ENCODE peak calls at places on chromosomes 2 and 18, in six cellular contexts. One of them, this sample, is unnamed.
A peak's percentile ranks its signal among the peaks of the same experiment; 100 is the strongest.

GRCh38 chr2:176751314-176751713 is 461.3 kb upstream of the HNRNPA3 start:
- DNase-seq in aorta: no peak
- DNase-seq in lower lobe of right lung: no peak
- DNase-seq in heart left ventricle: no peak
- DNase-seq in CD8-positive, alpha-beta memory T cell: no peak
- DNase-seq in upper lobe of right lung: no peak
- DNase-seq in this sample: no peak

GRCh38 chr18:69974365-69974764 is 26.7 kb upstream of the CD226 start:
- DNase-seq in heart left ventricle: no peak
- DNase-seq in upper lobe of right lung: no peak
- DNase-seq in CD8-positive, alpha-beta memory T cell: no peak
- DNase-seq in aorta: no peak
- DNase-seq in lower lobe of right lung: no peak
- DNase-seq in this sample: no peak

GRCh38 chr18:62001396-62001795 is 108.6 kb upstream of the RNF152 start:
- DNase-seq in heart left ventricle: no peak
- DNase-seq in CD8-positive, alpha-beta memory T cell: no peak
- DNase-seq in upper lobe of right lung: no peak
- DNase-seq in aorta: no peak
- DNase-seq in lower lobe of right lung: no peak
- DNase-seq in this sample: no peak

GRCh38 chr2:191488135-191488534 is 189.8 kb upstream of the NABP1 start:
- DNase-seq in aorta: no peak
- DNase-seq in CD8-positive, alpha-beta memory T cell: no peak
- DNase-seq in heart left ventricle: no peak
- DNase-seq in upper lobe of right lung: no peak
- DNase-seq in lower lobe of right lung: no peak
- DNase-seq in this sample: no peak

GRCh38 chr18:48676756-48677368 is 138.0 kb downstream of the CTIF start:
- DNase-seq in upper lobe of right lung: peak; percentile 88
- DNase-seq in CD8-positive, alpha-beta memory T cell: peak; percentile 35
- DNase-seq in heart left ventricle: peak; percentile 74
- DNase-seq in aorta: peak; percentile 94
- DNase-seq in lower lobe of right lung: peak; percentile 82
- DNase-seq in this sample: peak; percentile 75

GRCh38 chr2:22885245-22885644 is 499.7 kb upstream of the KLHL29 start:
- DNase-seq in heart left ventricle: no peak
- DNase-seq in upper lobe of right lung: no peak
- DNase-seq in lower lobe of right lung: no peak
- DNase-seq in CD8-positive, alpha-beta memory T cell: no peak
- DNase-seq in aorta: no peak
- DNase-seq in this sample: no peak

GRCh38 chr18:24734058-24734457 is 273.6 kb downstream of the HRH4 start:
- DNase-seq in heart left ventricle: peak; percentile 29
- DNase-seq in lower lobe of right lung: no peak
- DNase-seq in aorta: no peak
- DNase-seq in CD8-positive, alpha-beta memory T cell: no peak
- DNase-seq in upper lobe of right lung: no peak
- DNase-seq in this sample: no peak

GRCh38 chr18:46343940-46344372 is 239.8 kb downstream of the HAUS1 start:
- DNase-seq in upper lobe of right lung: peak; percentile 65
- DNase-seq in aorta: peak; percentile 73
- DNase-seq in lower lobe of right lung: peak; percentile 61
- DNase-seq in CD8-positive, alpha-beta memory T cell: peak; percentile 22
- DNase-seq in heart left ventricle: peak; percentile 53
- DNase-seq in this sample: peak; percentile 70

GRCh38 chr2:1739322-1739957 is 4.9 kb downstream of the PXDN start:
- DNase-seq in aorta: peak; percentile 16
- DNase-seq in heart left ventricle: no peak
- DNase-seq in lower lobe of right lung: no peak
- DNase-seq in upper lobe of right lung: no peak
- DNase-seq in CD8-positive, alpha-beta memory T cell: no peak
- DNase-seq in this sample: no peak

GRCh38 chr2:101469863-101470262 is 5.0 kb downstream of the RFX8 start:
- DNase-seq in heart left ventricle: no peak
- DNase-seq in upper lobe of right lung: no peak
- DNase-seq in CD8-positive, alpha-beta memory T cell: no peak
- DNase-seq in lower lobe of right lung: no peak
- DNase-seq in aorta: no peak
- DNase-seq in this sample: peak; percentile 73

GRCh38 chr2:52082646-52083045 is 1050.7 kb upstream of the NRXN1 start:
- DNase-seq in upper lobe of right lung: no peak
- DNase-seq in heart left ventricle: no peak
- DNase-seq in aorta: no peak
- DNase-seq in CD8-positive, alpha-beta memory T cell: no peak
- DNase-seq in lower lobe of right lung: no peak
- DNase-seq in this sample: no peak

GRCh38 chr18:40935423-40935822 is 1019.6 kb upstream of the PIK3C3 start:
- DNase-seq in heart left ventricle: no peak
- DNase-seq in aorta: no peak
- DNase-seq in CD8-positive, alpha-beta memory T cell: no peak
- DNase-seq in lower lobe of right lung: no peak
- DNase-seq in upper lobe of right lung: no peak
- DNase-seq in this sample: no peak

GRCh38 chr2:102238039-102238756 is 51.4 kb downstream of the IL1RL2 start:
- DNase-seq in CD8-positive, alpha-beta memory T cell: no peak
- DNase-seq in lower lobe of right lung: no peak
- DNase-seq in upper lobe of right lung: no peak
- DNase-seq in heart left ventricle: no peak
- DNase-seq in aorta: no peak
- DNase-seq in this sample: no peak

GRCh38 chr2:176283268-176283667 is 14.0 kb downstream of the MTX2 start:
- DNase-seq in aorta: no peak
- DNase-seq in heart left ventricle: no peak
- DNase-seq in CD8-positive, alpha-beta memory T cell: no peak
- DNase-seq in lower lobe of right lung: no peak
- DNase-seq in upper lobe of right lung: no peak
- DNase-seq in this sample: no peak

GRCh38 chr2:237434916-237435315 is 21.0 kb upstream of the COL6A3 start:
- DNase-seq in CD8-positive, alpha-beta memory T cell: peak; percentile 71
- DNase-seq in lower lobe of right lung: no peak
- DNase-seq in upper lobe of right lung: no peak
- DNase-seq in heart left ventricle: no peak
- DNase-seq in aorta: no peak
- DNase-seq in this sample: no peak

GRCh38 chr2:99615247-99615771 is 125.5 kb upstream of the REV1 start:
- DNase-seq in lower lobe of right lung: no peak
- DNase-seq in heart left ventricle: no peak
- DNase-seq in aorta: no peak
- DNase-seq in CD8-positive, alpha-beta memory T cell: no peak
- DNase-seq in upper lobe of right lung: no peak
- DNase-seq in this sample: no peak

GRCh38 chr18:76981388-76981968 is 151.1 kb downstream of the MBP start:
- DNase-seq in upper lobe of right lung: no peak
- DNase-seq in aorta: no peak
- DNase-seq in CD8-positive, alpha-beta memory T cell: no peak
- DNase-seq in lower lobe of right lung: no peak
- DNase-seq in heart left ventricle: no peak
- DNase-seq in this sample: peak; percentile 60

GRCh38 chr2:58194451-58194850 is 46.7 kb downstream of the FANCL start:
- DNase-seq in CD8-positive, alpha-beta memory T cell: no peak
- DNase-seq in heart left ventricle: no peak
- DNase-seq in lower lobe of right lung: no peak
- DNase-seq in aorta: no peak
- DNase-seq in upper lobe of right lung: no peak
- DNase-seq in this sample: no peak

GRCh38 chr18:51028201-51028805 is 1.7 kb upstream of the SMAD4 start:
- DNase-seq in upper lobe of right lung: no peak
- DNase-seq in lower lobe of right lung: no peak
- DNase-seq in CD8-positive, alpha-beta memory T cell: no peak
- DNase-seq in aorta: no peak
- DNase-seq in heart left ventricle: no peak
- DNase-seq in this sample: no peak

GRCh38 chr2:173803344-173803893 is 161.8 kb downstream of the SP3 start:
- DNase-seq in aorta: no peak
- DNase-seq in upper lobe of right lung: no peak
- DNase-seq in lower lobe of right lung: no peak
- DNase-seq in heart left ventricle: no peak
- DNase-seq in CD8-positive, alpha-beta memory T cell: no peak
- DNase-seq in this sample: no peak

GRCh38 chr2:148565272-148565894 is 79.2 kb upstream of the EPC2 start:
- DNase-seq in heart left ventricle: no peak
- DNase-seq in aorta: no peak
- DNase-seq in CD8-positive, alpha-beta memory T cell: no peak
- DNase-seq in upper lobe of right lung: no peak
- DNase-seq in lower lobe of right lung: no peak
- DNase-seq in this sample: no peak

GRCh38 chr18:51279367-51279984 is 82.0 kb upstream of the MEX3C start:
- DNase-seq in heart left ventricle: no peak
- DNase-seq in CD8-positive, alpha-beta memory T cell: no peak
- DNase-seq in lower lobe of right lung: no peak
- DNase-seq in aorta: no peak
- DNase-seq in upper lobe of right lung: no peak
- DNase-seq in this sample: no peak

GRCh38 chr2:46390036-46390435 is 89.3 kb upstream of the TMEM247 start:
- DNase-seq in upper lobe of right lung: no peak
- DNase-seq in aorta: no peak
- DNase-seq in heart left ventricle: no peak
- DNase-seq in CD8-positive, alpha-beta memory T cell: no peak
- DNase-seq in lower lobe of right lung: no peak
- DNase-seq in this sample: no peak

GRCh38 chr2:191630313-191630712 is 47.6 kb upstream of the NABP1 start:
- DNase-seq in heart left ventricle: no peak
- DNase-seq in CD8-positive, alpha-beta memory T cell: no peak
- DNase-seq in upper lobe of right lung: no peak
- DNase-seq in aorta: no peak
- DNase-seq in lower lobe of right lung: no peak
- DNase-seq in this sample: no peak

GRCh38 chr2:67255933-67256615 is 141.1 kb upstream of the ETAA1 start:
- DNase-seq in upper lobe of right lung: no peak
- DNase-seq in heart left ventricle: no peak
- DNase-seq in aorta: no peak
- DNase-seq in lower lobe of right lung: no peak
- DNase-seq in CD8-positive, alpha-beta memory T cell: no peak
- DNase-seq in this sample: no peak

GRCh38 chr2:185145316-185146121 is 547.2 kb downstream of the ZNF804A start:
- DNase-seq in CD8-positive, alpha-beta memory T cell: no peak
- DNase-seq in upper lobe of right lung: peak; percentile 40
- DNase-seq in heart left ventricle: no peak
- DNase-seq in aorta: no peak
- DNase-seq in lower lobe of right lung: peak; percentile 19
- DNase-seq in this sample: no peak

GRCh38 chr18:31931163-31931885 is 11.6 kb downstream of the TRAPPC8 start:
- DNase-seq in aorta: no peak
- DNase-seq in lower lobe of right lung: no peak
- DNase-seq in upper lobe of right lung: no peak
- DNase-seq in CD8-positive, alpha-beta memory T cell: no peak
- DNase-seq in heart left ventricle: no peak
- DNase-seq in this sample: no peak

GRCh38 chr18:13486686-13487085 is 239.7 kb downstream of the FAM210A start:
- DNase-seq in aorta: no peak
- DNase-seq in CD8-positive, alpha-beta memory T cell: no peak
- DNase-seq in lower lobe of right lung: no peak
- DNase-seq in heart left ventricle: no peak
- DNase-seq in upper lobe of right lung: no peak
- DNase-seq in this sample: no peak

GRCh38 chr2:101829018-101829396 is 131.5 kb downstream of the MAP4K4 start:
- DNase-seq in CD8-positive, alpha-beta memory T cell: no peak
- DNase-seq in heart left ventricle: no peak
- DNase-seq in upper lobe of right lung: no peak
- DNase-seq in aorta: no peak
- DNase-seq in lower lobe of right lung: no peak
- DNase-seq in this sample: no peak

GRCh38 chr2:16218651-16219050 is 278.3 kb downstream of the MYCN start:
- DNase-seq in upper lobe of right lung: peak; percentile 60
- DNase-seq in heart left ventricle: no peak
- DNase-seq in aorta: no peak
- DNase-seq in CD8-positive, alpha-beta memory T cell: no peak
- DNase-seq in lower lobe of right lung: no peak
- DNase-seq in this sample: no peak

GRCh38 chr2:18600255-18600613 is 10.9 kb upstream of the NT5C1B start:
- DNase-seq in lower lobe of right lung: no peak
- DNase-seq in aorta: no peak
- DNase-seq in heart left ventricle: no peak
- DNase-seq in upper lobe of right lung: no peak
- DNase-seq in CD8-positive, alpha-beta memory T cell: no peak
- DNase-seq in this sample: no peak

GRCh38 chr18:45166341-45167108 is 448.8 kb upstream of the SLC14A2 start:
- DNase-seq in heart left ventricle: no peak
- DNase-seq in aorta: no peak
- DNase-seq in CD8-positive, alpha-beta memory T cell: no peak
- DNase-seq in lower lobe of right lung: no peak
- DNase-seq in upper lobe of right lung: no peak
- DNase-seq in this sample: no peak

GRCh38 chr18:37450434-37451133 is 115.0 kb downstream of the CELF4 start:
- DNase-seq in upper lobe of right lung: no peak
- DNase-seq in lower lobe of right lung: no peak
- DNase-seq in aorta: no peak
- DNase-seq in CD8-positive, alpha-beta memory T cell: no peak
- DNase-seq in heart left ventricle: peak; percentile 52
- DNase-seq in this sample: no peak

GRCh38 chr2:131127076-131127475 is 21.9 kb downstream of the PLEKHB2 start:
- DNase-seq in CD8-positive, alpha-beta memory T cell: no peak
- DNase-seq in aorta: no peak
- DNase-seq in lower lobe of right lung: no peak
- DNase-seq in heart left ventricle: no peak
- DNase-seq in upper lobe of right lung: no peak
- DNase-seq in this sample: no peak
- H3K36me3 ChIP-seq in CD8-positive, alpha-beta memory T cell: peaks cover 49% of the 10 kb centered on the region
- H3K36me3 ChIP-seq in aorta: peaks cover 6% of the 10 kb centered on the region
- H3K36me3 ChIP-seq in lower lobe of right lung: peaks cover 81% of the 10 kb centered on the region
- H3K36me3 ChIP-seq in heart left ventricle: peaks cover 12% of the 10 kb centered on the region
- H3K36me3 ChIP-seq in upper lobe of right lung: peaks cover 74% of the 10 kb centered on the region
- H3K36me3 ChIP-seq in this sample: peaks cover 39% of the 10 kb centered on the region

DNA sequence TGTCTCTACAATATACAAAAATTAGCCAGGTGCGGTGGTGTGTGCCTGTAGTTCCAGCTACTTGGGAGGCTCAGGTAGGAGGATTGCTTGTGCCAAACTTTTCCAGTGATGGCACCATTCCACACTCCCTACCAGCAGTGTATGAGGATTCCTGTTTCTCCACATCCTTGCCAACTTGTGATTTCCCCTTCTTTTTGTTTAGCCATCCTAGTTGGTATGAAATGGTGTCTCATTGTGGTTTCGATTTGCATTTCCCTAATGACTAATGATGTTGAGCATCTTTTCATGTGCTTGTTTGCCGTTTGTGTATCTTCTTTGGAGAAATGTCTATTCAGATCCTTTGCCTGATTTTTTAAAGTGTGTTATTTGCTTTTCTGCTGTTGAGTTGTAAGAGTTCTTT is 41.0 kb downstream of the EPB41L5 start:
- DNase-seq in CD8-positive, alpha-beta memory T cell: no peak
- DNase-seq in heart left ventricle: no peak
- DNase-seq in upper lobe of right lung: no peak
- DNase-seq in aorta: no peak
- DNase-seq in lower lobe of right lung: no peak
- DNase-seq in this sample: no peak
- H3K4me3 ChIP-seq in CD8-positive, alpha-beta memory T cell: no peak overlapping the region
- H3K4me3 ChIP-seq in heart left ventricle: no peak overlapping the region
- H3K4me3 ChIP-seq in upper lobe of right lung: no peak overlapping the region
- H3K4me3 ChIP-seq in aorta: no peak overlapping the region
- H3K4me3 ChIP-seq in lower lobe of right lung: no peak overlapping the region
- H3K4me3 ChIP-seq in this sample: no peak overlapping the region

GRCh38 chr2:89819809-89820208 is 1128.3 kb downstream of the RPIA start:
- DNase-seq in lower lobe of right lung: no peak
- DNase-seq in CD8-positive, alpha-beta memory T cell: no peak
- DNase-seq in aorta: no peak
- DNase-seq in heart left ventricle: no peak
- DNase-seq in upper lobe of right lung: no peak
- DNase-seq in this sample: no peak
- H3K9me3 ChIP-seq in lower lobe of right lung: peaks cover 8% of the 10 kb centered on the region
- H3K9me3 ChIP-seq in CD8-positive, alpha-beta memory T cell: peaks cover 18% of the 10 kb centered on the region
- H3K9me3 ChIP-seq in aorta: peaks cover 12% of the 10 kb centered on the region
- H3K9me3 ChIP-seq in heart left ventricle: peaks cover 2% of the 10 kb centered on the region
- H3K9me3 ChIP-seq in upper lobe of right lung: peaks cover 57% of the 10 kb centered on the region
- H3K9me3 ChIP-seq in this sample: peaks cover 32% of the 10 kb centered on the region

GRCh38 chr2:44550571-44550970 is 188.8 kb downstream of the CAMKMT start:
- DNase-seq in lower lobe of right lung: no peak
- DNase-seq in CD8-positive, alpha-beta memory T cell: no peak
- DNase-seq in upper lobe of right lung: no peak
- DNase-seq in heart left ventricle: no peak
- DNase-seq in aorta: no peak
- DNase-seq in this sample: no peak
- H3K36me3 ChIP-seq in lower lobe of right lung: no peaks in the 10 kb centered on the region
- H3K36me3 ChIP-seq in CD8-positive, alpha-beta memory T cell: no peaks in the 10 kb centered on the region
- H3K36me3 ChIP-seq in upper lobe of right lung: no peaks in the 10 kb centered on the region
- H3K36me3 ChIP-seq in heart left ventricle: no peaks in the 10 kb centered on the region
- H3K36me3 ChIP-seq in aorta: no peaks in the 10 kb centered on the region
- H3K36me3 ChIP-seq in this sample: no peaks in the 10 kb centered on the region

This sample was measured in right lobe of liver.